ENCODE peak calls at places on chromosomes 11 and 22, in five cellular contexts. T is activated CD8-positive, alpha-beta memory T cell treated with anti-CD3 and anti-CD28 coated beads, Interleukin-2, amount 50 U/mL, for 48 hours; M is AG04449; C is activated T-cell treated with anti-CD3 and anti-CD28 coated beads, Interleukin-2, amount 50 U/mL, for 48 hours; Q is naive thymus-derived CD8-positive, alpha-beta T cell. S is an unnamed sample.

GRCh38 chr22:50308597-50308935 is 1.1 kb upstream of the PLXNB2 start:
- DNase-seq in T (no peak), M (no peak), C (no peak), Q (no peak), S (peak)

GRCh38 chr22:33889748-33890147 is 30.5 kb downstream of the LARGE1 start:
- DNase-seq in T (no peak), M (no peak), C (no peak), Q (no peak), S (no peak)

GRCh38 chr22:19993926-19994325 is 22.7 kb downstream of the ARVCF start:
- DNase-seq in T (no peak), M (no peak), C (no peak), Q (no peak), S (no peak)

GRCh38 chr22:38239101-38239761 is 33.6 kb downstream of the TMEM184B start:
- DNase-seq in T (no peak), M (peak), C (no peak), Q (no peak), S (peak)

GRCh38 chr22:24503137-24503850 is 8.2 kb downstream of the UPB1 start:
- DNase-seq in T (peak), M (no peak), C (peak), Q (peak), S (peak)

GRCh38 chr11:105781807-105782206 is 171.9 kb downstream of the GRIA4 start:
- DNase-seq in T (no peak), M (no peak), C (no peak), Q (no peak), S (no peak)

GRCh38 chr11:33403344-33403743 is 146.2 kb downstream of the HIPK3 start:
- DNase-seq in T (no peak), M (no peak), C (no peak), Q (no peak), S (no peak)

GRCh38 chr11:18013790-18014507 is 1.1 kb upstream of the SERGEF start:
- DNase-seq in T (peak), M (no peak), C (peak), Q (no peak), S (no peak)

GRCh38 chr11:35031869-35032268 is 107.1 kb upstream of the CD44 start:
- DNase-seq in T (no peak), M (no peak), C (no peak), Q (no peak), S (no peak)

GRCh38 chr11:3014314-3014938 is 22.3 kb upstream of the NAP1L4 start:
- DNase-seq in T (peak), M (no peak), C (peak), Q (peak), S (no peak)

GRCh38 chr11:35247863-35248262 is 108.9 kb downstream of the CD44 start:
- DNase-seq in T (no peak), M (no peak), C (no peak), Q (no peak), S (no peak)

GRCh38 chr11:31651208-31651607 is 141.6 kb downstream of the ELP4 start:
- DNase-seq in T (no peak), M (no peak), C (no peak), Q (no peak), S (no peak)